ENCODE peak calls at places on chromosome 16, in seven cellular contexts. One of them, this sample, is unnamed.

GRCh38 chr16:88468289-88469129 is 15.4 kb downstream of the ZFPM1 start:
- DNase-seq in prostate gland: no peak
- DNase-seq in mucosa of descending colon: no peak
- DNase-seq in cardiac fibroblast: no peak
- DNase-seq in colonic mucosa: no peak
- DNase-seq in body of pancreas: peak
- DNase-seq in fibroblast of pulmonary artery: no peak
- DNase-seq in this sample: no peak

GRCh38 chr16:70695351-70696070 is 9.7 kb upstream of the MTSS2 start:
- DNase-seq in prostate gland: no peak
- DNase-seq in mucosa of descending colon: no peak
- DNase-seq in cardiac fibroblast: no peak
- DNase-seq in colonic mucosa: peak
- DNase-seq in body of pancreas: no peak
- DNase-seq in fibroblast of pulmonary artery: no peak
- DNase-seq in this sample: no peak

GRCh38 chr16:11674818-11675560 is 6.7 kb downstream of the SNN start:
- DNase-seq in prostate gland: peak
- DNase-seq in mucosa of descending colon: no peak
- DNase-seq in cardiac fibroblast: peak
- DNase-seq in colonic mucosa: no peak
- DNase-seq in body of pancreas: no peak
- DNase-seq in fibroblast of pulmonary artery: peak
- DNase-seq in this sample: no peak

GRCh38 chr16:54173489-54173888 is 113.1 kb downstream of the IRX3 start:
- DNase-seq in prostate gland: no peak
- DNase-seq in mucosa of descending colon: no peak
- DNase-seq in cardiac fibroblast: no peak
- DNase-seq in colonic mucosa: no peak
- DNase-seq in body of pancreas: no peak
- DNase-seq in fibroblast of pulmonary artery: no peak
- DNase-seq in this sample: no peak

GRCh38 chr16:3027983-3028715 is 4.3 kb downstream of the THOC6 start:
- DNase-seq in prostate gland: peak
- DNase-seq in mucosa of descending colon: peak
- DNase-seq in cardiac fibroblast: peak
- DNase-seq in colonic mucosa: peak
- DNase-seq in body of pancreas: peak
- DNase-seq in fibroblast of pulmonary artery: peak
- DNase-seq in this sample: no peak

GRCh38 chr16:55041540-55042234 is 111.0 kb downstream of the IRX5 start:
- DNase-seq in prostate gland: no peak
- DNase-seq in mucosa of descending colon: no peak
- DNase-seq in cardiac fibroblast: no peak
- DNase-seq in colonic mucosa: no peak
- DNase-seq in body of pancreas: no peak
- DNase-seq in fibroblast of pulmonary artery: no peak
- DNase-seq in this sample: no peak

GRCh38 chr16:72666267-72666666 is 381.7 kb downstream of the ZFHX3 start:
- DNase-seq in prostate gland: no peak
- DNase-seq in mucosa of descending colon: no peak
- DNase-seq in cardiac fibroblast: no peak
- DNase-seq in colonic mucosa: no peak
- DNase-seq in body of pancreas: no peak
- DNase-seq in fibroblast of pulmonary artery: peak
- DNase-seq in this sample: no peak

GRCh38 chr16:84720180-84720579 is 20.4 kb downstream of the USP10 start:
- DNase-seq in prostate gland: no peak
- DNase-seq in mucosa of descending colon: no peak
- DNase-seq in cardiac fibroblast: no peak
- DNase-seq in colonic mucosa: no peak
- DNase-seq in body of pancreas: peak
- DNase-seq in fibroblast of pulmonary artery: no peak
- DNase-seq in this sample: no peak

GRCh38 chr16:82653550-82654511 is 27.1 kb downstream of the CDH13 start:
- DNase-seq in prostate gland: no peak
- DNase-seq in mucosa of descending colon: peak
- DNase-seq in cardiac fibroblast: peak
- DNase-seq in colonic mucosa: no peak
- DNase-seq in body of pancreas: no peak
- DNase-seq in fibroblast of pulmonary artery: peak
- DNase-seq in this sample: peak

GRCh38 chr16:3058173-3059030 is 7.0 kb upstream of the IL32 start:
- DNase-seq in prostate gland: peak
- DNase-seq in mucosa of descending colon: peak
- DNase-seq in cardiac fibroblast: peak
- DNase-seq in colonic mucosa: peak
- DNase-seq in body of pancreas: peak
- DNase-seq in fibroblast of pulmonary artery: peak
- DNase-seq in this sample: no peak

GRCh38 chr16:69469807-69470561 is 45.6 kb downstream of the CYB5B start:
- DNase-seq in prostate gland: no peak
- DNase-seq in mucosa of descending colon: no peak
- DNase-seq in cardiac fibroblast: no peak
- DNase-seq in colonic mucosa: no peak
- DNase-seq in body of pancreas: no peak
- DNase-seq in fibroblast of pulmonary artery: no peak
- DNase-seq in this sample: no peak

GRCh38 chr16:5678371-5678770 is 580.8 kb upstream of the EEF2KMT start:
- DNase-seq in prostate gland: no peak
- DNase-seq in mucosa of descending colon: no peak
- DNase-seq in cardiac fibroblast: no peak
- DNase-seq in colonic mucosa: no peak
- DNase-seq in body of pancreas: no peak
- DNase-seq in fibroblast of pulmonary artery: no peak
- DNase-seq in this sample: no peak

GRCh38 chr16:87076331-87076949 is 240.8 kb downstream of the C16orf95 start:
- DNase-seq in prostate gland: no peak
- DNase-seq in mucosa of descending colon: no peak
- DNase-seq in cardiac fibroblast: no peak
- DNase-seq in colonic mucosa: no peak
- DNase-seq in body of pancreas: no peak
- DNase-seq in fibroblast of pulmonary artery: no peak
- DNase-seq in this sample: no peak

GRCh38 chr16:54050281-54051210 is 236.0 kb downstream of the IRX3 start:
- DNase-seq in prostate gland: no peak
- DNase-seq in mucosa of descending colon: no peak
- DNase-seq in cardiac fibroblast: no peak
- DNase-seq in colonic mucosa: no peak
- DNase-seq in body of pancreas: no peak
- DNase-seq in fibroblast of pulmonary artery: no peak
- DNase-seq in this sample: no peak

GRCh38 chr16:15961060-15961511 is 11.7 kb downstream of the ABCC1 start:
- DNase-seq in prostate gland: no peak
- DNase-seq in mucosa of descending colon: no peak
- DNase-seq in cardiac fibroblast: no peak
- DNase-seq in colonic mucosa: no peak
- DNase-seq in body of pancreas: no peak
- DNase-seq in fibroblast of pulmonary artery: peak
- DNase-seq in this sample: no peak

GRCh38 chr16:51433597-51433996 is 282.5 kb upstream of the SALL1 start:
- DNase-seq in prostate gland: no peak
- DNase-seq in mucosa of descending colon: no peak
- DNase-seq in cardiac fibroblast: no peak
- DNase-seq in colonic mucosa: no peak
- DNase-seq in body of pancreas: no peak
- DNase-seq in fibroblast of pulmonary artery: no peak
- DNase-seq in this sample: no peak

GRCh38 chr16:81846105-81846504 is 67.0 kb downstream of the PLCG2 start:
- DNase-seq in prostate gland: no peak
- DNase-seq in mucosa of descending colon: no peak
- DNase-seq in cardiac fibroblast: no peak
- DNase-seq in colonic mucosa: no peak
- DNase-seq in body of pancreas: no peak
- DNase-seq in fibroblast of pulmonary artery: no peak
- DNase-seq in this sample: no peak

GRCh38 chr16:85946680-85947510 is 47.9 kb downstream of the IRF8 start:
- DNase-seq in prostate gland: no peak
- DNase-seq in mucosa of descending colon: peak
- DNase-seq in cardiac fibroblast: no peak
- DNase-seq in colonic mucosa: no peak
- DNase-seq in body of pancreas: no peak
- DNase-seq in fibroblast of pulmonary artery: no peak
- DNase-seq in this sample: no peak

GRCh38 chr16:86726340-86726739 is 148.0 kb downstream of the FOXL1 start:
- DNase-seq in prostate gland: peak
- DNase-seq in mucosa of descending colon: no peak
- DNase-seq in cardiac fibroblast: no peak
- DNase-seq in colonic mucosa: no peak
- DNase-seq in body of pancreas: no peak
- DNase-seq in fibroblast of pulmonary artery: no peak
- DNase-seq in this sample: no peak

GRCh38 chr16:13594798-13595197 is 325.2 kb upstream of the ERCC4 start:
- DNase-seq in prostate gland: no peak
- DNase-seq in mucosa of descending colon: no peak
- DNase-seq in cardiac fibroblast: no peak
- DNase-seq in colonic mucosa: no peak
- DNase-seq in body of pancreas: no peak
- DNase-seq in fibroblast of pulmonary artery: no peak
- DNase-seq in this sample: no peak

GRCh38 chr16:29820271-29820701 is at the start of gene MVP:
- DNase-seq in prostate gland: peak
- DNase-seq in mucosa of descending colon: peak
- DNase-seq in cardiac fibroblast: peak
- DNase-seq in colonic mucosa: peak
- DNase-seq in body of pancreas: peak
- DNase-seq in fibroblast of pulmonary artery: peak
- DNase-seq in this sample: no peak

GRCh38 chr16:68396481-68396880 is 51.8 kb downstream of the SMPD3 start:
- DNase-seq in prostate gland: peak
- DNase-seq in mucosa of descending colon: no peak
- DNase-seq in cardiac fibroblast: peak
- DNase-seq in colonic mucosa: peak
- DNase-seq in body of pancreas: peak
- DNase-seq in fibroblast of pulmonary artery: peak
- DNase-seq in this sample: peak

GRCh38 chr16:57283956-57284205 is 591 bp downstream of the PLLP start:
- DNase-seq in prostate gland: no peak
- DNase-seq in mucosa of descending colon: no peak
- DNase-seq in cardiac fibroblast: no peak
- DNase-seq in colonic mucosa: no peak
- DNase-seq in body of pancreas: no peak
- DNase-seq in fibroblast of pulmonary artery: no peak
- DNase-seq in this sample: no peak
- H3K4me3 ChIP-seq in prostate gland: peak
- H3K4me3 ChIP-seq in mucosa of descending colon: peak
- H3K4me3 ChIP-seq in cardiac fibroblast: peak
- H3K4me3 ChIP-seq in colonic mucosa: peak
- H3K4me3 ChIP-seq in body of pancreas: peak
- H3K4me3 ChIP-seq in fibroblast of pulmonary artery: no peak
- H3K4me3 ChIP-seq in this sample: no peak

DNA sequence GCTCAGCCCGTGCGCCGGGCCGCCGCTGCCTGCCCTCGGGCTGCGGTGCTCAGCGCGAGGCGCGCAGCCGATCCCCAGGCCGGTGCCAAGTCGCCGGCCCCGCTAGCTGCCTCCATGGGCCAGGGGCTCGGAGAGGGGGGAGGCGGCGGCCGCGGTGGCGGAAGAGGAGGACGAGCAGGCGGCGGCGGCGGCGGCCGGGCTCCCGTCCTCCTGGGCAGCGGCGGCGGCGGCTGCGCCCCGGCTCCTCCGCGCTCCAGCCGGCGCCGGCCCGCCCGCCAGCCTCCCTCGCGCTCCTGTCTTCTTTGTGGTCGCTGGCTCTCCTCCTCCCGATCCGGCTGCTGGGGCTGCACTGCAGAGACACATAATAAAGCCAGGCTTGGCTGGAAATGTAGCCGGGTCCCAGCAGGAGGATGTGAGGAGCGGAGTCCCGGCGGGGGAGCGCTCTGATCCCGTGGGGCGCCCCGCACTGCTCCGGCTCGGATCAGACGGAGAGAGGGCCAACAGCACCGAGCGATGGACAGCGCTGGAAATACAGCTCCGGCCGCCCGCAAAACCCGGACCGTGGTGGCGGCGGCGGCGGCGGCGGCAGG is 924 bp upstream of the ZNF423 start:
- DNase-seq in prostate gland: peak
- DNase-seq in mucosa of descending colon: peak
- DNase-seq in cardiac fibroblast: peak
- DNase-seq in colonic mucosa: peak
- DNase-seq in body of pancreas: peak
- DNase-seq in fibroblast of pulmonary artery: peak
- DNase-seq in this sample: peak
- TF ChIP-seq CTCF in prostate gland: peak
- TF ChIP-seq CTCF in mucosa of descending colon: no peak
- TF ChIP-seq CTCF in cardiac fibroblast: peak
- TF ChIP-seq CTCF in colonic mucosa: no peak
- TF ChIP-seq CTCF in body of pancreas: no peak
- TF ChIP-seq CTCF in fibroblast of pulmonary artery: peak
- TF ChIP-seq CTCF in this sample: peak

GRCh38 chr16:75075688-75076268 is 40.8 kb downstream of the LDHD start:
- DNase-seq in prostate gland: no peak
- DNase-seq in mucosa of descending colon: no peak
- DNase-seq in cardiac fibroblast: no peak
- DNase-seq in colonic mucosa: no peak
- DNase-seq in body of pancreas: no peak
- DNase-seq in fibroblast of pulmonary artery: no peak
- DNase-seq in this sample: no peak
- H3K4me3 ChIP-seq in prostate gland: no peak
- H3K4me3 ChIP-seq in mucosa of descending colon: no peak
- H3K4me3 ChIP-seq in cardiac fibroblast: no peak
- H3K4me3 ChIP-seq in colonic mucosa: no peak
- H3K4me3 ChIP-seq in body of pancreas: no peak
- H3K4me3 ChIP-seq in fibroblast of pulmonary artery: no peak
- H3K4me3 ChIP-seq in this sample: no peak

GRCh38 chr16:740764-741505 is at the start of gene CIAO3:
- DNase-seq in prostate gland: peak
- DNase-seq in mucosa of descending colon: peak
- DNase-seq in cardiac fibroblast: peak
- DNase-seq in colonic mucosa: peak
- DNase-seq in body of pancreas: peak
- DNase-seq in fibroblast of pulmonary artery: peak
- DNase-seq in this sample: peak

GRCh38 chr16:736936-737481 is 3.8 kb downstream of the CIAO3 start:
- DNase-seq in prostate gland: no peak
- DNase-seq in mucosa of descending colon: peak
- DNase-seq in cardiac fibroblast: no peak
- DNase-seq in colonic mucosa: no peak
- DNase-seq in body of pancreas: no peak
- DNase-seq in fibroblast of pulmonary artery: no peak
- DNase-seq in this sample: no peak

GRCh38 chr16:741986-742629 is 1.3 kb upstream of the CIAO3 start:
- DNase-seq in prostate gland: no peak
- DNase-seq in mucosa of descending colon: no peak
- DNase-seq in cardiac fibroblast: no peak
- DNase-seq in colonic mucosa: no peak
- DNase-seq in body of pancreas: no peak
- DNase-seq in fibroblast of pulmonary artery: no peak
- DNase-seq in this sample: no peak

GRCh38 chr16:739560-740458 is 988 bp downstream of the CIAO3 start:
- DNase-seq in prostate gland: no peak
- DNase-seq in mucosa of descending colon: peak
- DNase-seq in cardiac fibroblast: no peak
- DNase-seq in colonic mucosa: peak
- DNase-seq in body of pancreas: no peak
- DNase-seq in fibroblast of pulmonary artery: no peak
- DNase-seq in this sample: no peak

DNA sequence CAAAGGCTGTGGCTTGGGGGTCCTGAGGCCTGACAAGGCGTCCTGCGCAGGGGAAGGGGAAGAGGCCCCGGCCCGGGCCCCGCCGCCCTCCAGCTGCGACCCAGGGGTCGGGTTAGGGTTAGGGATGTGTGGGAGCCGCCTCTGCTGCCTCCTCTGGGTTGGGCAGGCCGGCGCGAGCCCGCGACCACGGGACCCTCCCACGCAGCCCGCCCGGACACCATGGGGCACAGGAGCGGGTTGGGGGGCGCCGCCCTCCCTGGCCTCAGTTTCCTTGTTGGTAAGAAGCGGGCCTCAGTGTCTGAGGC is 386 bp downstream of the CIAO3 start:
- DNase-seq in prostate gland: no peak
- DNase-seq in mucosa of descending colon: no peak
- DNase-seq in cardiac fibroblast: no peak
- DNase-seq in colonic mucosa: no peak
- DNase-seq in body of pancreas: no peak
- DNase-seq in fibroblast of pulmonary artery: no peak
- DNase-seq in this sample: no peak
- TF ChIP-seq CTCF in prostate gland: no peak
- TF ChIP-seq CTCF in mucosa of descending colon: no peak
- TF ChIP-seq CTCF in cardiac fibroblast: no peak
- TF ChIP-seq CTCF in colonic mucosa: no peak
- TF ChIP-seq CTCF in body of pancreas: no peak
- TF ChIP-seq CTCF in fibroblast of pulmonary artery: no peak
- TF ChIP-seq CTCF in this sample: no peak